ENCODE peak calls at places on chromosomes 3 and 15, in nine cellular contexts. W, M, P, C, V, L, N, K and X are unnamed samples.

GRCh38 chr3:195916291-195916690 is 7.9 kb upstream of the TNK2 start:
- DNase-seq in W (peak; percentile 54), M (peak; percentile 24), P (no peak), C (no peak), V (no peak), L (no peak), N (no peak), K (no peak), X (no peak)

GRCh38 chr3:156304406-156304805 is 184.0 kb downstream of the KCNAB1 start:
- DNase-seq in W (no peak), M (no peak), P (peak; percentile 60), C (no peak), V (no peak), L (no peak), N (peak; percentile 22), K (no peak), X (no peak)

GRCh38 chr3:64488938-64489337 is 198.9 kb downstream of the ADAMTS9 start:
- DNase-seq in W (no peak), M (no peak), P (no peak), C (no peak), V (no peak), L (no peak), N (no peak), K (no peak), X (no peak)

GRCh38 chr3:42143440-42143839 is 52.3 kb downstream of the TRAK1 start:
- DNase-seq in W (no peak), M (no peak), P (no peak), C (no peak), V (no peak), L (no peak), N (no peak), K (no peak), X (no peak)

GRCh38 chr3:117734431-117734830 is 1024.9 kb downstream of the TUSC7 start:
- DNase-seq in W (no peak), M (no peak), P (peak; percentile 79), C (no peak), V (no peak), L (no peak), N (peak; percentile 34), K (no peak), X (no peak)

GRCh38 chr3:48430359-48431101 is 644 bp upstream of the PLXNB1 start:
- DNase-seq in W (peak; percentile 48), M (no peak), P (no peak), C (peak; percentile 41), V (no peak), L (no peak), N (no peak), K (no peak), X (no peak)

GRCh38 chr3:38392604-38393163 is 46.1 kb downstream of the XYLB start:
- DNase-seq in W (no peak), M (no peak), P (no peak), C (no peak), V (no peak), L (no peak), N (no peak), K (no peak), X (no peak)

GRCh38 chr3:57788624-57789018 is 32.5 kb downstream of the SLMAP start:
- DNase-seq in W (no peak), M (no peak), P (no peak), C (no peak), V (no peak), L (no peak), N (no peak), K (no peak), X (no peak)

GRCh38 chr3:131020122-131020693 is 6.4 kb downstream of the ASTE1 start:
- DNase-seq in W (no peak), M (no peak), P (no peak), C (no peak), V (no peak), L (no peak), N (no peak), K (no peak), X (no peak)

DNA sequence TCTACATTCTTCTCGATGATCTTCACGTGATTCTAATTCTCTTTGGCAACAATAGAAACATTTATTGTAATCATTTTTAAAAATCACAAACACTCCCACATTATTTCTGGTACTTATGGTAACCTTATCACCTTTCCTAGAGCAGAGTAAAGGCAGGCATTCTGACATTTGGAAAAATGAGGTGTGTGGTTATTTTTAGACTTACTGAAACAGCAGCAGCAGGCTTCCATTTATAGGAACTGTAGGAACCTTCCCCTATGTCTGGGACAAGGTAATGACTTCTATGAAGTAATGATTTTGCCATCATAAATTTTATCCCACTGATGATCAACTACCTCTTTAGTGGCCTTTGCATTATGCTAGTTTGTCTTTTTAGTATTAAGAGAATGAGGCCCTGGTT is 680.1 kb downstream of the AGBL1 start:
- DNase-seq in W (no peak), M (no peak), P (no peak), C (no peak), V (no peak), L (no peak), N (no peak), K (no peak), X (no peak)
- H3K4me3 ChIP-seq in W (no peak overlapping the region), M (no peak overlapping the region), P (no peak overlapping the region), C (no peak overlapping the region), V (no peak overlapping the region), L (no peak overlapping the region), N (no peak overlapping the region), K (no peak overlapping the region), X (no peak overlapping the region)

GRCh38 chr3:138642226-138642926 is 33.8 kb downstream of the FAIM start:
- DNase-seq in W (no peak), M (no peak), P (no peak), C (no peak), V (no peak), L (no peak), N (no peak), K (no peak), X (no peak)

GRCh38 chr3:138646527-138646926 is 38.0 kb downstream of the FAIM start:
- DNase-seq in W (no peak), M (no peak), P (no peak), C (no peak), V (no peak), L (no peak), N (no peak), K (no peak), X (no peak)

GRCh38 chr3:138646008-138646407 is 37.4 kb downstream of the FAIM start:
- DNase-seq in W (no peak), M (no peak), P (no peak), C (no peak), V (no peak), L (no peak), N (no peak), K (no peak), X (no peak)

GRCh38 chr3:138640537-138640936 is 32.0 kb downstream of the FAIM start:
- DNase-seq in W (no peak), M (no peak), P (no peak), C (no peak), V (no peak), L (no peak), N (no peak), K (no peak), X (peak; percentile 5)

DNA sequence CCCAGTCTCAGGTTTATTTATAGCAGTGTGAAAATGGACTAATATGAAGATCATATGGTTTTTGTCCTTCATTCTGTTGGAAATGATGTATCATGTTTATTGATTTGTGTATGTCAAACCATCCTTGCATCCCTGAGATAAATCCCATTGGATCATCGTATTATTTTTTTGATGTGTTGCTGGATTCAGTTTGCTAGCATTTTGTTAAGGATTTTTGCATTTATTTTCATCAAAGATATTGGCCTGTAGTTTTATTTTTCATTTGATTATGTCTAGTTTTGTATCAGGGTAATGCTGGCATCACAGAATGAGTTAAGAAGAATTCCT is 34.3 kb downstream of the FAIM start:
- DNase-seq in W (no peak), M (no peak), P (no peak), C (no peak), V (no peak), L (no peak), N (no peak), K (no peak), X (no peak)
- H3K9me3 ChIP-seq in W (peaks cover 41% of the 10 kb centered on the region), M (peaks cover 3% of the 10 kb centered on the region), P (peaks cover 11% of the 10 kb centered on the region), C (peaks cover 48% of the 10 kb centered on the region), V (peaks cover 1% of the 10 kb centered on the region), L (peaks cover 54% of the 10 kb centered on the region), N (peaks cover 29% of the 10 kb centered on the region), K (peaks cover 32% of the 10 kb centered on the region), X (no peaks in the 10 kb centered on the region)

GRCh38 chr15:83850846-83851245 is 196.9 kb downstream of the ADAMTSL3 start:
- DNase-seq in W (no peak), M (no peak), P (no peak), C (no peak), V (no peak), L (no peak), N (no peak), K (no peak), X (no peak)

GRCh38 chr15:83855956-83856355 is 202.0 kb downstream of the ADAMTSL3 start:
- DNase-seq in W (no peak), M (no peak), P (no peak), C (no peak), V (no peak), L (no peak), N (no peak), K (no peak), X (no peak)

GRCh38 chr15:83854314-83854713 is 200.4 kb downstream of the ADAMTSL3 start:
- DNase-seq in W (no peak), M (no peak), P (peak; percentile 37), C (no peak), V (no peak), L (no peak), N (no peak), K (peak; percentile 31), X (no peak)

GRCh38 chr15:83854950-83855707 is 201.2 kb downstream of the ADAMTSL3 start:
- DNase-seq in W (no peak), M (no peak), P (peak; percentile 41), C (no peak), V (no peak), L (no peak), N (no peak), K (no peak), X (no peak)

DNA sequence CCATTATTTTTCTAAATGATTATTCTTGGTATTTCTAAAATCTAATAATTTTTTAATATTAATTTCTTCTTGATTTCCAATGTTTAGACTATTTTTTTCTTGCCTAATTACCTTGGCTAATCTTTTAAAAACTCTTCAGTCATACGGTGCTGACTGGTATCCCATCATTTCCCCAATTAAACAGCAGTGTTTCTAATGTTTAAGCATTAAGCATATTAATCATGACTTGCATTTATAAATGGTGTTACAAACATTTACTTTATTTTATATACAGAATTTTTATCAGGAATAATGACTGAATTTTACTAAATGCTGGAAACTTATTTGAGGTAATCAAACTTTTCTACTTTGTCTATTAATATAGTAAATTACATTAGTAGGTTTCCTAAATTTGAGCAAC is 199.3 kb downstream of the ADAMTSL3 start:
- DNase-seq in W (no peak), M (no peak), P (no peak), C (no peak), V (no peak), L (no peak), N (no peak), K (no peak), X (no peak)
- H3K4me1 ChIP-seq in W (no peaks in the 10 kb centered on the region), M (peaks cover 2% of the 10 kb centered on the region), P (peaks cover 7% of the 10 kb centered on the region), C (no peaks in the 10 kb centered on the region), V (no peaks in the 10 kb centered on the region), L (no peaks in the 10 kb centered on the region), N (peaks cover 7% of the 10 kb centered on the region), K (peaks cover 5% of the 10 kb centered on the region), X (no peaks in the 10 kb centered on the region)

DNA sequence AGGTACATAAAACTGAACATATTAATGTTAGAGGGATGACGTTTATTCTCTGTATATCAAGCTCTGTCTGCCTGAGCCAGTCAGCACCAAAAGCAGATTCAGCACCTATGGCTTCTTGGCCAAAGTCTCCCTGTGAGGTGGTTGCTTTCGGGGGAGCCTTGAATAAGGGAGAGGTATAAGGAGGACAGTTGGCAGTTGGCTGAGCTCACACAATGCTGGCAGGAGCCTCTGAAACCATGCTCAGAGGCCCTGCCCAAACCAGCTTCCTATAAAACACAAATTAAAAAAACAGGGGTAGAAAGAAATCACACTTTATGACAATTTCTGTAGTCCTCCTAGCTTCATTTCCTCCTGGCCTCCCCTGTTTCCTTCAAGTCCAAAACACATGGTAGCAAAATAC is 18.8 kb downstream of the ARHGEF3 start:
- DNase-seq in W (no peak), M (no peak), P (no peak), C (no peak), V (no peak), L (no peak), N (no peak), K (no peak), X (no peak)
- H3K4me3 ChIP-seq in W (no peak overlapping the region), M (no peak overlapping the region), P (no peak overlapping the region), C (no peak overlapping the region), V (no peak overlapping the region), L (no peak overlapping the region), N (no peak overlapping the region), K (no peak overlapping the region), X (no peak overlapping the region)